ENCODE peak calls at places on chromosomes 6 and 20, in six cellular contexts. A, N, L, F, Z and R are unnamed samples.

GRCh38 chr6:129133770-129134192 is 250.8 kb downstream of the LAMA2 start:
- DNase-seq in Z (no peak), L (no peak), A (no peak), N (peak; percentile 39), F (no peak), R (no peak)

GRCh38 chr6:115675443-115675842 is 385.2 kb downstream of the FRK start:
- DNase-seq in F (no peak), A (no peak), Z (no peak), L (no peak), N (no peak), R (no peak)

GRCh38 chr20:10430000-10430466 is 4.0 kb downstream of the MKKS start:
- DNase-seq in A (no peak), Z (no peak), L (no peak), N (peak; percentile 32), F (no peak), R (peak; percentile 25)

GRCh38 chr6:142329486-142330113 is 27.8 kb downstream of the ADGRG6 start:
- DNase-seq in F (no peak), L (no peak), N (no peak), A (no peak), Z (no peak), R (no peak)

GRCh38 chr6:20978176-20978614 is 443.9 kb downstream of the CDKAL1 start:
- DNase-seq in L (no peak), A (no peak), Z (no peak), N (peak; percentile 91), F (no peak), R (no peak)

GRCh38 chr6:122049341-122049740 is 350.1 kb upstream of the HSF2 start:
- DNase-seq in N (peak; percentile 38), F (no peak), L (no peak), Z (no peak), A (no peak), R (no peak)

GRCh38 chr6:22112490-22112889 is 184.3 kb downstream of the PRL start:
- DNase-seq in L (no peak), F (no peak), Z (no peak), A (no peak), N (peak; percentile 33), R (no peak)

GRCh38 chr20:38157635-38158495 is 7.2 kb downstream of the TGM2 start:
- DNase-seq in L (no peak), Z (no peak), F (no peak), N (peak; percentile 44), A (no peak), R (no peak)

GRCh38 chr6:47047479-47048411 is 5.6 kb upstream of the ADGRF1 start:
- DNase-seq in N (peak; percentile 62), Z (no peak), A (peak; percentile 52), L (peak; percentile 72), F (no peak), R (peak; percentile 35)

GRCh38 chr6:14470697-14471096 is 353.1 kb downstream of the CD83 start:
- DNase-seq in F (no peak), A (no peak), Z (no peak), L (no peak), N (no peak), R (no peak)

GRCh38 chr6:82924799-82925535 is 140.7 kb downstream of the UBE3D start:
- DNase-seq in A (no peak), Z (no peak), L (no peak), N (peak; percentile 67), F (no peak), R (no peak)

GRCh38 chr20:4138056-4138455 is 122.7 kb upstream of the RNF24 start:
- DNase-seq in L (no peak), Z (no peak), F (no peak), A (no peak), N (no peak), R (no peak)

GRCh38 chr6:95280690-95281273 is 296.6 kb upstream of the MANEA start:
- DNase-seq in L (peak; percentile 8), F (no peak), Z (no peak), A (no peak), N (peak; percentile 36), R (no peak)

GRCh38 chr6:154156135-154156948 is 117.3 kb downstream of the OPRM1 start:
- DNase-seq in Z (no peak), F (no peak), A (peak; percentile 47), N (peak; percentile 45), L (peak; percentile 58), R (no peak)

GRCh38 chr6:123965894-123966293 is 162.2 kb downstream of the NKAIN2 start:
- DNase-seq in N (peak; percentile 23), F (no peak), Z (no peak), A (no peak), L (no peak), R (no peak)

GRCh38 chr6:136549359-136550044 is 720 bp downstream of the MAP7 start:
- DNase-seq in L (peak; percentile 18), A (peak; percentile 32), N (no peak), Z (no peak), F (no peak), R (no peak)

GRCh38 chr6:113858605-113859348 is 1.6 kb downstream of the MARCKS start:
- DNase-seq in F (peak; percentile 89), N (peak; percentile 87), Z (peak; percentile 94), A (peak; percentile 93), L (peak; percentile 95), R (peak; percentile 69)

GRCh38 chr6:37321516-37321915 is 32.3 kb upstream of the RNF8 start:
- DNase-seq in L (no peak), Z (no peak), N (no peak), F (no peak), A (no peak), R (no peak)

GRCh38 chr6:144582939-144583613 is 297.9 kb downstream of the UTRN start:
- DNase-seq in Z (peak; percentile 66), A (peak; percentile 26), L (peak; percentile 25), F (no peak), N (peak; percentile 30), R (no peak)

GRCh38 chr6:166540631-166541331 is 45.7 kb downstream of the RAMACL start:
- DNase-seq in A (peak; percentile 30), N (peak; percentile 17), Z (no peak), L (peak; percentile 25), F (peak; percentile 37), R (peak; percentile 35)

GRCh38 chr20:63968928-63969760 is 586 bp downstream of the ZNF512B start:
- DNase-seq in F (no peak), N (no peak), Z (peak; percentile 63), A (peak; percentile 25), L (peak; percentile 19), R (no peak)

GRCh38 chr6:89553446-89553845 is 85.1 kb downstream of the LYRM2 start:
- DNase-seq in L (no peak), F (no peak), N (no peak), A (no peak), Z (no peak), R (no peak)

GRCh38 chr6:21981235-21981833 is 315.5 kb downstream of the PRL start:
- DNase-seq in A (no peak), Z (no peak), N (no peak), L (no peak), F (no peak), R (no peak)

GRCh38 chr20:51514836-51515235 is 27.7 kb downstream of the NFATC2 start:
- DNase-seq in F (no peak), L (no peak), A (no peak), Z (no peak), N (no peak), R (no peak)

GRCh38 chr20:13212750-13213149 is 8.3 kb upstream of the ISM1 start:
- DNase-seq in N (no peak), A (no peak), F (no peak), Z (no peak), L (no peak), R (no peak)

GRCh38 chr20:53935353-53936084 is 134.9 kb downstream of the BCAS1 start:
- DNase-seq in Z (no peak), N (no peak), F (no peak), L (no peak), A (no peak), R (no peak)

GRCh38 chr6:157620905-157621304 is 202.1 kb upstream of the SNX9 start:
- DNase-seq in Z (no peak), L (no peak), A (no peak), N (no peak), F (no peak), R (no peak)

GRCh38 chr6:151381722-151382121 is 9.6 kb downstream of the ZBTB2 start:
- DNase-seq in F (no peak), A (no peak), Z (no peak), L (no peak), N (no peak), R (no peak)

DNA sequence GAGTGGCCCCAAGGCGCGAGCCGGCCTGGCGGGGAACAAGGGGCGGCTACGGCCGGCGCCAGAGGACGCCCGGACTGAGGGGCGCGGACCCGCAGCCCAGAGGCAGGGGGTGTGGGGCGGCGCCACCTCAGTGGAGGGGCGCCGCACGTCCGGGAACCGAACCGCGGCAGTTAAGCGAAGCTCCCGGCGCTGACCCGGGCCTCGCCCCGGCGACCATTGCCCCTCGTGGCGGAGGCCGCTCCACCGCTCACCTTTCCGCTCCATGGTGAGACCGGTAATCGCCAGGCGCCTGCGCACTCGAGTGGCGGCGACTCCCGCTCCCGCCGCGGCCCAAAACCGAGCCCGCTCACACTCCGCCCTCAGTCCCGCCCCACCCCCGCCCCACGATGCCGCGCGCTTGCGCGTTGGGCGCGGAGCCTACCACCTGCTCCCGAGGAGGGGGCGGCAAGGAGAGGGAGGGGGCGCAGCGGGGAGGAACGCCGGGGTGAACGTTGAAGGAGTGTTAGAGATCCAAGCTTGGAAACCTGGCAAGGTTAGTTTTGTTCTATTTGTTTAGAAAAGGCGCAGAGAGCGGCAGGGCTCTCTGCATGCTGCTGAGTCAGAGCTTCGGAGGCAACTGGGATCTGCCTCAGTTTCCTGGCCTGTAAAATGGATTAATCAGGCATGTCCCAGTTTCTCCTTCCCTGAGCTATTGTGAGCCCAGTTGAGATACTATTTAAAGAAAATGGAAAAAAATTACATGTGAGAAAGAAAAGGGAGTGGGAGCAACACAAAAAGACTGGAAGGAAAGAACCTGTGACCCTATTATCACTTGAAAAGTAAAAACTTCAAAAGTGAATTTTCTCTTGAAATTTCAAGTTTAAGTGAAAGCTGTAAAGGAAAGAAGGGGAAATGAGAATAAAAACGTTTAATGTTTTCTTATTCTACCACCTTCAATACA is at the start of gene SRPK1:
- DNase-seq in A (peak; percentile 94), F (peak; percentile 87), Z (peak; percentile 93), L (peak; percentile 93), N (peak; percentile 74), R (peak; percentile 95)
- TF ChIP-seq POLR2A in A (peak; percentile 81), F (peak; percentile 95), Z (peak; percentile 40), L (peak; percentile 83), N (peak; percentile 48), R (peak; percentile 94)

GRCh38 chr6:41787219-41787917 is at the start of gene TOMM6:
- DNase-seq in N (peak; percentile 94), F (peak; percentile 83), Z (peak; percentile 97), A (peak; percentile 97), L (peak; percentile 96), R (peak; percentile 91)
- TF ChIP-seq POLR2A in N (peak; percentile 89), F (peak; percentile 93), Z (peak; percentile 95), A (peak; percentile 90), L (peak; percentile 86), R (peak; percentile 63)

GRCh38 chr20:34558320-34559202 is at the start of gene MAP1LC3A:
- DNase-seq in L (peak; percentile 93), Z (peak; percentile 99), N (peak; percentile 95), F (peak; percentile 87), A (peak; percentile 96), R (peak; percentile 98)
- TF ChIP-seq POLR2A in L (peak; percentile 55), Z (no peak), N (peak; percentile 76), F (no peak), A (peak; percentile 52), R (peak; percentile 33)

GRCh38 chr6:11232177-11232967 is at the start of gene NEDD9:
- DNase-seq in A (peak; percentile 99), F (peak; percentile 82), Z (peak; percentile 97), N (peak; percentile 97), L (peak; percentile 98), R (peak; percentile 86)
- TF ChIP-seq POLR2A in A (peak; percentile 99), F (peak; percentile 94), Z (peak; percentile 98), N (peak; percentile 98), L (peak; percentile 97), R (peak; percentile 96)